ENCODE peak calls at places on chromosome 4, in ten cellular contexts. N, E, D, F, K, B, U, J, L and M are unnamed samples.

GRCh38 chr4:158807696-158808095 is 38.9 kb downstream of the FNIP2 start:
- DNase-seq in N (no peak), E (no peak), D (no peak), F (no peak), K (no peak), B (no peak), U (no peak), J (no peak), L (no peak), M (no peak)

GRCh38 chr4:182973421-182974340 is 56.5 kb upstream of the DCTD start:
- DNase-seq in N (peak), E (no peak), D (no peak), F (no peak), K (no peak), B (no peak), U (no peak), J (no peak), L (no peak), M (no peak)

GRCh38 chr4:78131403-78131802 is 74.3 kb downstream of the FRAS1 start:
- DNase-seq in N (peak), E (no peak), D (no peak), F (no peak), K (no peak), B (no peak), U (no peak), J (peak), L (no peak), M (no peak)

GRCh38 chr4:4995103-4995761 is 24.0 kb downstream of the CYTL1 start:
- DNase-seq in N (peak), E (peak), D (peak), F (peak), K (peak), B (peak), U (peak), J (peak), L (peak), M (peak)

GRCh38 chr4:155734951-155735350 is 23.9 kb upstream of the GUCY1B1 start:
- DNase-seq in N (no peak), E (no peak), D (no peak), F (no peak), K (no peak), B (no peak), U (no peak), J (no peak), L (no peak), M (no peak)

GRCh38 chr4:1693131-1693896 is 9.2 kb upstream of the FAM53A start:
- DNase-seq in N (peak), E (peak), D (peak), F (peak), K (peak), B (peak), U (peak), J (peak), L (peak), M (peak)

GRCh38 chr4:124454772-124455270 is 257.7 kb downstream of the ANKRD50 start:
- DNase-seq in N (no peak), E (no peak), D (no peak), F (no peak), K (no peak), B (no peak), U (no peak), J (no peak), L (no peak), M (no peak)

GRCh38 chr4:182745268-182745667 is 171.9 kb downstream of the DCTD start:
- DNase-seq in N (no peak), E (no peak), D (no peak), F (no peak), K (no peak), B (no peak), U (no peak), J (peak), L (no peak), M (peak)

GRCh38 chr4:6125103-6125651 is 75.2 kb downstream of the JAKMIP1 start:
- DNase-seq in N (no peak), E (no peak), D (no peak), F (no peak), K (no peak), B (no peak), U (no peak), J (no peak), L (no peak), M (no peak)

GRCh38 chr4:123408471-123409084 is 12.0 kb downstream of the SPRY1 start:
- DNase-seq in N (peak), E (no peak), D (no peak), F (no peak), K (no peak), B (no peak), U (no peak), J (no peak), L (no peak), M (no peak)

GRCh38 chr4:3437582-3437936 is 4.2 kb upstream of the HGFAC start:
- DNase-seq in N (no peak), E (no peak), D (no peak), F (no peak), K (no peak), B (peak), U (no peak), J (no peak), L (no peak), M (no peak)

GRCh38 chr4:47187608-47188007 is 156.2 kb downstream of the GABRB1 start:
- DNase-seq in N (no peak), E (no peak), D (no peak), F (no peak), K (peak), B (no peak), U (no peak), J (no peak), L (no peak), M (no peak)

GRCh38 chr4:187258651-187259401 is 535.2 kb upstream of the FAT1 start:
- DNase-seq in N (no peak), E (no peak), D (no peak), F (no peak), K (no peak), B (no peak), U (no peak), J (no peak), L (no peak), M (no peak)

GRCh38 chr4:94523617-94524016 is 71.9 kb downstream of the PDLIM5 start:
- DNase-seq in N (peak), E (no peak), D (no peak), F (no peak), K (no peak), B (no peak), U (no peak), J (peak), L (no peak), M (no peak)
- H3K27ac ChIP-seq in N (peak), E (peak), D (peak), F (no peak), K (no peak), B (peak), U (no peak), J (peak), L (no peak), M (no peak)

GRCh38 chr4:58225460-58225859 is 1115.3 kb upstream of the IGFBP7 start:
- DNase-seq in N (no peak), E (no peak), D (no peak), F (no peak), K (no peak), B (no peak), U (no peak), J (no peak), L (no peak), M (no peak)
- TF ChIP-seq CTCF in N (no peak), E (peak), D (no peak), F (no peak), K (no peak), B (no peak), U (no peak), J (no peak), L (no peak), M (no peak)

DNA sequence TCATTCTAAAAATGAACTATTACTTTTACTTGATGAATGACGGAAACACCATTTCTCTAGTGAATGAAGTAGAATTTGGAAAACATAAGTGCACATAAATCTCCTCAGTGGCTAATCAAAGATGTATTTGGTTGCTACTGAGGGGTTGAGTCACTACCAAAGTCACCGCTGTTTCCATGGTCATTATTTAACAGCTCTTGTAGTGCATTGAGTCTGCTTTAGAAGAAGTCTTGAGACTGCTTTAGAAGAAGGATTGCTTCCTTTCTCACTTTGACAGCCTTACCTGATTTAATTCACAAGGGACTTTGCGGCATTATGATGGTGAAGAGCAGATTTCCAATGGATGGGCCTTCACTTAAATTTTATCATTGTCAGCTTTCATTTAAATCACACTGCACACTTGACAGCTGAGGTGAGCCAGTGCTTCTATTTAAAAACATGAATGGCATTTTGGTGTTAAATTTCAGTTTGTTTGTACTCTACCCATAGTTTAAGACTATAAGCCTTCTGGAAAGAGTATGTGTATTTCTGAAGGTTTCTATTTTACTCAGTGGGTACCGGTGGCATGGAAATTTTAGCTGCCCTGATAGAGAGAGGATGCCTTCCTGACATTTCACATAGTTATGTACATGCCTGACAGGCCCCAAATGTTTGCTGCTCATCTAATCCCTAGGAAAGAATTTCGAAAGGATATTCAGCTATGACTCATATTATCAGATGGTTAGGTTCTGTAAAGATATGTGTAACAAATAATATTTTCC is 9.5 kb downstream of the ASB5 start:
- DNase-seq in N (peak), E (no peak), D (no peak), F (no peak), K (no peak), B (no peak), U (no peak), J (peak), L (no peak), M (peak)
- H3K27ac ChIP-seq in N (no peak), E (no peak), D (no peak), F (no peak), K (no peak), B (peak), U (no peak), J (peak), L (no peak), M (no peak)

DNA sequence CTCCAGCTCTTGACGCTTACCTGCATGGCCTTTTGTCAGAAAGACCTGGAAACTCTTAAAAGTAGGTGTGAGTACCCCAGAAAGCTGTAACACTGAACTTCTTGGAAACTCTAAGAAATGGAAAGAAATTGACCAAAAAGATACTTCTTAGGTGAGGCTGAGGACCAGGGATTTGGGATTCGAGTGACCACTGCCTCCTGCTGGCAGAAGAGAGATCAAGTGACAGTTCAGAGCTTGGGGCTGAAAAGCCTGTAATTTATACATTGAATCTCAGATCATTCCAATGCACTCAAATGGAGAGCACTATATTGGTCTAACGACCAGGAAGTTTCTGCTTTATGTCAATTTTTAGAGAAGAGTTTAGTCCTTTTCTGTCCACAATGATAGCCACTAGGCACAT is 204.6 kb downstream of the PDGFRA start:
- DNase-seq in N (peak), E (no peak), D (no peak), F (no peak), K (no peak), B (no peak), U (peak), J (peak), L (no peak), M (no peak)
- TF ChIP-seq CTCF in N (peak), E (peak), D (peak), F (peak), K (no peak), B (peak), U (peak), J (peak), L (no peak), M (no peak)

GRCh38 chr4:185728886-185729285 is 83.1 kb downstream of the SORBS2 start:
- DNase-seq in N (no peak), E (no peak), D (no peak), F (no peak), K (no peak), B (no peak), U (no peak), J (no peak), L (no peak), M (no peak)
- H3K27ac ChIP-seq in N (peak), E (peak), D (peak), F (no peak), K (no peak), B (no peak), U (peak), J (no peak), L (no peak), M (no peak)

GRCh38 chr4:81380364-81380853 is 91.3 kb downstream of the RASGEF1B start:
- DNase-seq in N (no peak), E (no peak), D (no peak), F (no peak), K (no peak), B (no peak), U (no peak), J (no peak), L (no peak), M (no peak)

GRCh38 chr4:81377231-81377630 is 94.5 kb downstream of the RASGEF1B start:
- DNase-seq in N (no peak), E (no peak), D (no peak), F (no peak), K (no peak), B (no peak), U (no peak), J (no peak), L (no peak), M (no peak)

GRCh38 chr4:81376720-81377119 is 95.0 kb downstream of the RASGEF1B start:
- DNase-seq in N (no peak), E (no peak), D (no peak), F (no peak), K (no peak), B (no peak), U (no peak), J (no peak), L (no peak), M (no peak)

GRCh38 chr4:81378398-81378797 is 93.3 kb downstream of the RASGEF1B start:
- DNase-seq in N (no peak), E (no peak), D (no peak), F (no peak), K (no peak), B (no peak), U (no peak), J (no peak), L (no peak), M (no peak)

GRCh38 chr4:81375745-81376144 is 96.0 kb downstream of the RASGEF1B start:
- DNase-seq in N (no peak), E (no peak), D (no peak), F (no peak), K (no peak), B (no peak), U (no peak), J (no peak), L (no peak), M (no peak)
- TF ChIP-seq CTCF in N (no peak), E (no peak), D (no peak), F (no peak), K (no peak), B (no peak), U (no peak), J (no peak), L (no peak), M (no peak)

GRCh38 chr4:7815562-7815961 is 124.1 kb downstream of the AFAP1 start:
- DNase-seq in N (peak), E (no peak), D (no peak), F (no peak), K (no peak), B (no peak), U (peak), J (peak), L (no peak), M (no peak)
- H3K27ac ChIP-seq in N (no peak), E (no peak), D (no peak), F (no peak), K (no peak), B (no peak), U (no peak), J (peak), L (no peak), M (no peak)